ENCODE peak calls at places on chromosome 4, in five cellular contexts. R is aorta, A is psoas muscle, Y is tibial artery, M is sigmoid colon. H is an unnamed sample. For H3K9me3 and H3K27me3, the result is how much of the 10 kb centered on the place peaks cover.

GRCh38 chr4:90597927-90598326 is 470.7 kb downstream of the CCSER1 start:
- DNase-seq in R (no peak), A (no peak), Y (no peak), M (no peak), H (no peak)

GRCh38 chr4:88846232-88846790 is 148.7 kb upstream of the NAP1L5 start:
- DNase-seq in R (no peak), A (no peak), Y (no peak), M (no peak), H (no peak)

GRCh38 chr4:107392951-107393350 is 327.1 kb downstream of the PAPSS1 start:
- DNase-seq in R (no peak), A (peak), Y (peak), M (peak), H (no peak)

GRCh38 chr4:101835121-101835904 is 44.8 kb downstream of the BANK1 start:
- DNase-seq in R (no peak), A (no peak), Y (no peak), M (peak), H (peak)

GRCh38 chr4:153413827-153414226 is 52.3 kb upstream of the TMEM131L start:
- DNase-seq in R (no peak), A (no peak), Y (no peak), M (no peak), H (no peak)

GRCh38 chr4:85409251-85409650 is 65.7 kb upstream of the ARHGAP24 start:
- DNase-seq in R (no peak), A (no peak), Y (no peak), M (no peak), H (no peak)

GRCh38 chr4:116401293-116401692 is 684.1 kb downstream of the TRAM1L1 start:
- DNase-seq in R (no peak), A (no peak), Y (no peak), M (no peak), H (no peak)

GRCh38 chr4:183255487-183255886 is 64.6 kb downstream of the CLDN22 start:
- DNase-seq in R (no peak), A (no peak), Y (no peak), M (no peak), H (no peak)

GRCh38 chr4:26073886-26074560 is 160.0 kb downstream of the SMIM20 start:
- DNase-seq in R (no peak), A (no peak), Y (no peak), M (no peak), H (no peak)

GRCh38 chr4:133452669-133453068 is 303.6 kb downstream of the PCDH10 start:
- DNase-seq in R (no peak), A (no peak), Y (no peak), M (no peak), H (no peak)

GRCh38 chr4:41613782-41614181 is 75.8 kb downstream of the LIMCH1 start:
- DNase-seq in R (no peak), A (no peak), Y (no peak), M (no peak), H (no peak)

GRCh38 chr4:2935762-2936743 is 27.2 kb downstream of the NOP14 start:
- DNase-seq in R (peak), A (peak), Y (peak), M (peak), H (no peak)

GRCh38 chr4:151667025-151667424 is 93.8 kb downstream of the GATB start:
- DNase-seq in R (no peak), A (peak), Y (no peak), M (no peak), H (no peak)

GRCh38 chr4:183609151-183609550 is 49.8 kb downstream of the RWDD4 start:
- DNase-seq in R (no peak), A (no peak), Y (no peak), M (no peak), H (peak)

GRCh38 chr4:74317616-74318256 is 9.5 kb downstream of the EPGN start:
- DNase-seq in R (no peak), A (no peak), Y (no peak), M (no peak), H (no peak)

GRCh38 chr4:25847329-25847728 is 15.5 kb downstream of the SEL1L3 start:
- DNase-seq in R (no peak), A (no peak), Y (no peak), M (no peak), H (no peak)

GRCh38 chr4:78601013-78601412 is 49.4 kb downstream of the ANXA3 start:
- DNase-seq in R (no peak), A (no peak), Y (no peak), M (no peak), H (no peak)

GRCh38 chr4:86963697-86964096 is 28.9 kb downstream of the AFF1 start:
- DNase-seq in R (no peak), A (no peak), Y (no peak), M (no peak), H (no peak)

GRCh38 chr4:3765271-3766206 is 646 bp upstream of the ADRA2C start:
- DNase-seq in R (peak), A (peak), Y (peak), M (no peak), H (peak)

GRCh38 chr4:2333356-2333841 is 71.5 kb upstream of the MXD4 start:
- DNase-seq in R (no peak), A (no peak), Y (no peak), M (no peak), H (peak)

GRCh38 chr4:124636793-124637192 is 75.7 kb downstream of the ANKRD50 start:
- DNase-seq in R (no peak), A (no peak), Y (no peak), M (no peak), H (no peak)

GRCh38 chr4:6908397-6909112 is 1.1 kb upstream of the TBC1D14 start:
- DNase-seq in R (no peak), A (peak), Y (no peak), M (peak), H (no peak)

GRCh38 chr4:53659737-53660136 is 68.5 kb upstream of the LNX1 start:
- DNase-seq in R (no peak), A (no peak), Y (no peak), M (no peak), H (no peak)

GRCh38 chr4:173426064-173426463 is 27.1 kb upstream of the SCRG1 start:
- DNase-seq in R (no peak), A (no peak), Y (no peak), M (no peak), H (no peak)

GRCh38 chr4:180189639-180190038 is 2053.6 kb upstream of the TENM3 start:
- DNase-seq in R (no peak), A (no peak), Y (no peak), M (no peak), H (no peak)

GRCh38 chr4:1775731-1776500 is 17.2 kb upstream of the FGFR3 start:
- DNase-seq in R (no peak), A (no peak), Y (no peak), M (no peak), H (peak)

GRCh38 chr4:109005523-109005922 is 242.7 kb upstream of the ETNPPL start:
- DNase-seq in R (no peak), A (no peak), Y (no peak), M (no peak), H (no peak)

GRCh38 chr4:3250956-3251690 is 2.2 kb downstream of the MSANTD1 start:
- DNase-seq in R (peak), A (peak), Y (peak), M (peak), H (peak)

GRCh38 chr4:114479595-114479994 is 119.0 kb upstream of the UGT8 start:
- DNase-seq in R (no peak), A (no peak), Y (no peak), M (no peak), H (no peak)

GRCh38 chr4:1597021-1597931 is 86.8 kb downstream of the FAM53A start:
- DNase-seq in R (peak), A (peak), Y (no peak), M (peak), H (no peak)

GRCh38 chr4:10803944-10804343 is 119.4 kb upstream of the CLNK start:
- DNase-seq in R (no peak), A (no peak), Y (no peak), M (no peak), H (no peak)

GRCh38 chr4:8736083-8736825 is 135.4 kb downstream of the HMX1 start:
- DNase-seq in R (no peak), A (no peak), Y (no peak), M (peak), H (no peak)

GRCh38 chr4:8737601-8738279 is 133.9 kb downstream of the HMX1 start:
- DNase-seq in R (no peak), A (peak), Y (no peak), M (peak), H (no peak)

GRCh38 chr4:8735236-8736082 is 136.2 kb downstream of the HMX1 start:
- DNase-seq in R (no peak), A (peak), Y (no peak), M (peak), H (no peak)

GRCh38 chr4:8738471-8738931 is 133.1 kb downstream of the HMX1 start:
- DNase-seq in R (no peak), A (no peak), Y (no peak), M (peak), H (no peak)

GRCh38 chr4:8737075-8737474 is 134.6 kb downstream of the HMX1 start:
- DNase-seq in R (no peak), A (no peak), Y (no peak), M (peak), H (no peak)
- H3K9me3 ChIP-seq in R (under half), A (under half), Y (under half), M (under half), H (under half)

DNA sequence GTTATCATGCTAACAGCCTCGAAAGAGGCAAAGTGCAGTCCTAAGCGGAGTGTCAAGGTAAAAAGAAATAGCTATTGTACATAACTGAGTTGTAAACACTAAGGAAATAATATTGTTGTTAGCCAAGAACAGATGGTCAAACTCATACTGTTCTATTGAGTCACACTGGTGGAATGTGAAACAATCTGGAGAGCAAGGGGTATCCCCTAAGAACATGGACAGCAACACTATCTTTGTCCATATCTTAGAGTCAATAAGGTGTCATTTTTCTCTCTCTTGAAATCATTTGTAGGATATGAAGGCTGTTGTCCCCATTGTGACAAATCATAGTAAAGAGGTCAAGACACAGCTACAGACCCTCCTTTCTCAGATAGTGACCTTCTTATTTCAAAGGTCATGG is 4.5 kb upstream of the PDGFC start:
- DNase-seq in R (no peak), A (no peak), Y (no peak), M (no peak), H (no peak)
- H3K4me3 ChIP-seq in R (no peak), A (no peak), Y (no peak), M (no peak), H (no peak)

GRCh38 chr4:158818595-158818994 is 49.8 kb downstream of the FNIP2 start:
- DNase-seq in R (no peak), A (no peak), Y (no peak), M (no peak), H (no peak)

GRCh38 chr4:158817562-158818370 is 48.9 kb downstream of the FNIP2 start:
- DNase-seq in R (peak), A (no peak), Y (no peak), M (no peak), H (no peak)

GRCh38 chr4:158822348-158822747 is 53.5 kb downstream of the FNIP2 start:
- DNase-seq in R (no peak), A (no peak), Y (no peak), M (no peak), H (no peak)

GRCh38 chr4:158821228-158822009 is 52.6 kb downstream of the FNIP2 start:
- DNase-seq in R (no peak), A (no peak), Y (no peak), M (no peak), H (no peak)

GRCh38 chr4:158819942-158820786 is 51.3 kb downstream of the FNIP2 start:
- DNase-seq in R (no peak), A (no peak), Y (no peak), M (no peak), H (no peak)
- H3K27me3 ChIP-seq in R (under half), A (under half), Y (under half), M (under half), H (under half)

DNA sequence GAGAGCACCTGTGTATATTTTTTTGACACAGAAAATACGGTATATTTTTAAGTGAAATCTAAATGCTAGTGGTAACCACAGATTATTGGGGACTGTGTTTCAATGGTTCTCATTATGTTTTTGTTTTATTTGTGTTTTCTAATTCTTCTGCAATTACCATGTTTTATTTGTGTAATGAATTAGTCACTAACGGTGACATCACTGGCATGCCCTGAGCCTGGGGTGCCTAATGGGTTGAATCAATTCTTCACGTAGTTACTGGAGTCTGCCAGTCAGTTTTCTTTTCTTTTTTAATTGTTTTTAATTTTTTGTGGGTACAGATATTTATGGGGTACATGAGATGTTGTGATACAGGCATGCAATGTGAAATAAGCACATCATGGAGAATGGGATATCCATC is 168.8 kb downstream of the RELL1 start:
- DNase-seq in R (no peak), A (no peak), Y (no peak), M (no peak), H (no peak)
- H3K9me3 ChIP-seq in R (under half), A (under half), Y (under half), M (under half), H (under half)

GRCh38 chr4:185317880-185318279 is 77.8 kb downstream of the LRP2BP start:
- DNase-seq in R (no peak), A (no peak), Y (no peak), M (no peak), H (no peak)
- H3K4me3 ChIP-seq in R (no peak), A (no peak), Y (no peak), M (no peak), H (no peak)

H was measured in thyroid gland.